ENCODE peak calls at places on chromosome 5, in ten cellular contexts. B is GM23338, I is body of pancreas, Y is psoas muscle, P is GM06990, C is tibial artery, R is astrocyte of the spinal cord, U is HFF-Myc, H is A549, M is lower leg skin. N is an unnamed sample.

GRCh38 chr5:113090336-113091106 is 113.9 kb downstream of the DCP2 start:
- DNase-seq in I (no peak), P (no peak), C (no peak), M (no peak), Y (no peak), U (no peak), B (peak; percentile 18), R (no peak), H (no peak), N (peak; percentile 52)

GRCh38 chr5:6182271-6182815 is 196.0 kb downstream of the MED10 start:
- DNase-seq in Y (no peak), B (no peak), M (peak; percentile 67), C (no peak), U (no peak), I (no peak), R (no peak), H (no peak), P (no peak), N (no peak)

GRCh38 chr5:63456279-63456678 is 506.0 kb downstream of the HTR1A start:
- DNase-seq in Y (no peak), B (no peak), C (no peak), I (no peak), P (no peak), R (peak; percentile 7), M (no peak), U (no peak), H (no peak), N (no peak)

GRCh38 chr5:142900926-142901325 is 130.7 kb downstream of the ARHGAP26 start:
- DNase-seq in M (no peak), H (no peak), I (no peak), R (peak; percentile 92), Y (no peak), B (no peak), P (no peak), C (no peak), U (peak; percentile 95), N (peak; percentile 55)

GRCh38 chr5:62722360-62722759 is 143.7 kb downstream of the LRRC70 start:
- DNase-seq in H (peak; percentile 10), P (no peak), B (peak; percentile 30), I (no peak), R (no peak), M (no peak), Y (no peak), C (no peak), U (no peak), N (no peak)

GRCh38 chr5:170579623-170580022 is 75.8 kb downstream of the KCNIP1 start:
- DNase-seq in B (no peak), R (no peak), U (no peak), I (no peak), Y (no peak), C (no peak), H (no peak), M (no peak), P (no peak), N (no peak)

GRCh38 chr5:122323738-122324137 is 11.7 kb downstream of the SNCAIP start:
- DNase-seq in Y (no peak), H (no peak), U (no peak), P (no peak), M (no peak), I (no peak), B (no peak), R (no peak), C (no peak), N (no peak)

GRCh38 chr5:72480836-72481235 is 26.4 kb downstream of the ZNF366 start:
- DNase-seq in M (no peak), B (no peak), C (no peak), I (no peak), U (no peak), P (no peak), R (no peak), H (no peak), Y (no peak), N (no peak)

GRCh38 chr5:84274585-84275468 is 109.9 kb downstream of the EDIL3 start:
- DNase-seq in C (no peak), I (peak; percentile 19), H (peak; percentile 14), Y (no peak), B (peak; percentile 79), P (no peak), R (peak; percentile 47), M (no peak), U (no peak), N (peak; percentile 66)

GRCh38 chr5:28400076-28400475 is 1361.7 kb upstream of the CDH9 start:
- DNase-seq in P (no peak), I (no peak), C (no peak), H (no peak), M (no peak), U (no peak), B (no peak), Y (no peak), R (no peak), N (no peak)

GRCh38 chr5:54743997-54744788 is 226.6 kb downstream of the SNX18 start:
- DNase-seq in C (no peak), P (peak; percentile 7), R (peak; percentile 96), M (no peak), U (peak; percentile 97), B (peak; percentile 17), H (no peak), Y (no peak), I (peak; percentile 55), N (peak; percentile 97)

GRCh38 chr5:35198681-35199080 is 31.6 kb downstream of the PRLR start:
- DNase-seq in H (no peak), Y (no peak), B (no peak), U (peak; percentile 61), C (no peak), M (no peak), I (no peak), P (no peak), R (peak; percentile 17), N (peak; percentile 21)

GRCh38 chr5:115379622-115380344 is 83.3 kb upstream of the CCDC112 start:
- DNase-seq in M (no peak), C (no peak), U (no peak), R (peak; percentile 42), Y (no peak), I (peak; percentile 90), H (no peak), B (no peak), P (peak; percentile 42), N (no peak)

GRCh38 chr5:2298746-2299145 is 416.0 kb upstream of the IRX4 start:
- DNase-seq in P (no peak), M (peak; percentile 50), Y (no peak), C (peak; percentile 16), B (no peak), H (no peak), I (no peak), U (no peak), R (no peak), N (no peak)

DNA sequence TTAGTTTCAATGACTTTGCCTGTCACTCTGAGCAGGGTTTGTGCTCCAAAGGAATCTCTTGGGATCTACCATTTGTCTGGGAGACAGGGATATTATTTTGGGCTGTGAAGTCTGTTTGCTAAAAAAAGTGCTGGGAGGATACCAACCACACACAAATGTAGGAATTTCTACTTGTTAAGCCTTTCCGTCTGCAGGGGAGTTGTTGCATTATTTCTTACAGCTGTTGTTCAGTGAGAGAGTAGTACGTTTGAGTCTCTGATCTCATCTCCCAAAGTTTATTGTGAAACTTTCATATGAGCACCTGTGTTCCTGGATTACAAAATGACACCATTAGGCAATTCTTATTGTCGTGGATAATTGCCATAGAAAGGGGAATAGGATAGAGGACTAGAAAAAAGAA is 78.3 kb upstream of the SEMA6A start:
- DNase-seq in B (peak; percentile 51), M (no peak), P (no peak), I (no peak), R (peak; percentile 23), H (no peak), Y (no peak), U (no peak), C (no peak), N (peak; percentile 39)
- H3K4me3 ChIP-seq in B (peak overlapping the region; percentile 18), M (no peak overlapping the region), P (no peak overlapping the region), I (no peak overlapping the region), R (no peak overlapping the region), H (no peak overlapping the region), Y (no peak overlapping the region), U (no peak overlapping the region), C (no peak overlapping the region), N (no peak overlapping the region)

GRCh38 chr5:91636351-91636750 is 253.2 kb upstream of the ARRDC3 start:
- DNase-seq in I (no peak), P (no peak), Y (no peak), M (no peak), U (no peak), R (no peak), B (peak; percentile 38), C (no peak), H (no peak), N (no peak)
- TF ChIP-seq CTCF in I (no peak), P (no peak), Y (no peak), M (no peak), U (no peak), R (no peak), B (peak; percentile 45), C (no peak), H (no peak), N (no peak)

GRCh38 chr5:178730940-178731265 is 444 bp upstream of the ZNF354A start:
- DNase-seq in U (no peak), R (no peak), M (no peak), C (no peak), I (no peak), H (no peak), Y (no peak), B (no peak), P (no peak), N (no peak)
- H3K4me3 ChIP-seq in U (peak overlapping the region; percentile 54), R (peak overlapping the region; percentile 12), M (no peak overlapping the region), C (peak overlapping the region; percentile 98), I (no peak overlapping the region), H (peak overlapping the region; percentile 64), Y (peak overlapping the region; percentile 97), B (peak overlapping the region; percentile 35), P (peak overlapping the region; percentile 44), N (no peak overlapping the region)

DNA sequence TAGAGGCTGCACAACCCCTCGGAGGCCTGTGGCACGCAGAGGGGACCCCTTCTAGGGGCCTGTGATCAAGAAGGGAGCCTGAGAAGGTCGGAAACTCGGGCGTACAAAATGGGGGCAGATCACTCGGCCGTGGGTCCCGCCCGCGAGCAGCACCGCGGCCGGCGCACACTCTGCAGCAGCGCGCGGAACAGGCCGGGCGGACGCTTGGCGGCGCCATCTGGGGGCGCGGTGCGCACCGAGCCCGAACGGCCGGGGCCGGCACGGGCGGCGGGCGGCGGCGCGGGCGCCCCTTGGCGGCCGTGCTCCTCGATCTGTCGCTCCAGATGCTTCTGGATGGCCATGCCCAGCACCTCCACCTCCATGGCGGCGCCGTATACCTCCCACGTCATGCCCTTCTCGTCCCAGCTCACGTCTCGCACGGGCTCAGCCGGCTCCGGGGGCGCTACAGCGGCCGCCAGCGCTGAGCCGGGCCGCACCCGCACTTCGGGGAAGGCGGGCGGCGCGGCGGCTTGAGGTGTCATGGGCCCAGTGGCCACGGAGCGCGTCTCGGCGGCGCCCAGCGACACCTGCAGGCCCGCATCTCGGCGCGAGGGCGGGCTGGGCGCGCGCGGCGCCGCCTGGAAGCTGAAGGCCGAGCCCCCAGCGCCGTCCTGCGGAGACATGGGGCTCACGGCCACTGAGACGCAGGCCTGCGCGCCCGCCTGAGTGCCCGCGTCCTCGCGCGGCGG is 13.1 kb downstream of the GPRIN1 start:
- DNase-seq in Y (no peak), M (no peak), U (no peak), H (no peak), R (no peak), C (no peak), B (peak; percentile 83), P (peak; percentile 66), I (peak; percentile 42), N (peak; percentile 36)
- TF ChIP-seq CTCF in Y (peak; percentile 29), M (no peak), U (no peak), H (no peak), R (peak; percentile 4), C (no peak), B (no peak), P (no peak), I (no peak), N (no peak)

N was measured in fibroblast of pulmonary artery.